ENCODE peak calls at places on chromosomes 16 and 17, in four cellular contexts. Y is A549, K is lower lobe of right lung, S is fibroblast of lung. X is an unnamed sample.
A peak's percentile ranks its signal among the peaks of the same experiment; 100 is the strongest.

GRCh38 chr17:142102-142661 is 4.8 kb downstream of the SCGB1C2 start:
- DNase-seq in Y (peak; percentile 49), S (no peak), K (peak; percentile 48), X (peak; percentile 39)

GRCh38 chr16:20774703-20775362 is 11.0 kb downstream of the ACSM3 start:
- DNase-seq in Y (peak; percentile 64), S (peak; percentile 49), K (peak; percentile 86), X (no peak)

GRCh38 chr16:1054660-1055556 is 17.6 kb upstream of the SSTR5 start:
- DNase-seq in Y (peak; percentile 77), K (peak; percentile 60), S (peak; percentile 42), X (peak; percentile 76)

GRCh38 chr16:9092963-9093477 is 1.6 kb downstream of the HAPSTR1 start:
- DNase-seq in Y (no peak), S (no peak), K (peak; percentile 54), X (no peak)

GRCh38 chr16:67726106-67727034 is 7.3 kb upstream of the GFOD2 start:
- DNase-seq in K (no peak), Y (no peak), S (no peak), X (no peak)

GRCh38 chr16:53558665-53559064 is 55.7 kb upstream of the AKTIP start:
- DNase-seq in S (no peak), K (no peak), Y (no peak), X (no peak)

GRCh38 chr17:46008591-46008990 is 9.5 kb downstream of the STH start:
- DNase-seq in Y (no peak), K (no peak), S (no peak), X (no peak)

GRCh38 chr16:12092347-12092882 is 115.9 kb downstream of the SNX29 start:
- DNase-seq in K (peak; percentile 20), S (peak; percentile 90), Y (no peak), X (no peak)

GRCh38 chr17:17445296-17445924 is 31.4 kb upstream of the MED9 start:
- DNase-seq in Y (peak; percentile 19), K (no peak), S (no peak), X (no peak)

GRCh38 chr17:75124041-75124818 is 7.3 kb downstream of the NT5C start:
- DNase-seq in Y (peak; percentile 99), S (peak; percentile 65), K (peak; percentile 78), X (peak; percentile 25)

GRCh38 chr17:68195667-68196393 is 52.0 kb upstream of the AMZ2 start:
- DNase-seq in K (peak; percentile 54), Y (no peak), S (no peak), X (no peak)

GRCh38 chr16:2782583-2783351 is 4.6 kb downstream of the PRSS33 start:
- DNase-seq in S (no peak), Y (no peak), K (no peak), X (no peak)
- TF ChIP-seq CTCF in S (no peak), Y (no peak), K (no peak), X (no peak)

GRCh38 chr17:64343833-64344637 is 46.6 kb downstream of the PECAM1 start:
- DNase-seq in S (peak; percentile 91), K (peak; percentile 82), Y (peak; percentile 28), X (peak; percentile 62)

GRCh38 chr17:64343071-64343774 is 47.4 kb downstream of the PECAM1 start:
- DNase-seq in Y (no peak), S (no peak), K (no peak), X (no peak)

GRCh38 chr17:64349949-64350348 is 40.7 kb downstream of the PECAM1 start:
- DNase-seq in K (no peak), S (no peak), Y (no peak), X (no peak)

GRCh38 chr17:64348666-64349065 is 42.0 kb downstream of the PECAM1 start:
- DNase-seq in K (no peak), S (no peak), Y (no peak), X (no peak)

GRCh38 chr17:64345691-64346376 is 44.8 kb downstream of the PECAM1 start:
- DNase-seq in S (no peak), Y (no peak), K (no peak), X (no peak)
- H3K27ac ChIP-seq in S (no peak overlapping the region), Y (no peak overlapping the region), K (peak overlapping the region; percentile 75), X (no peak overlapping the region)

GRCh38 chr16:51124896-51125295 is 26.2 kb downstream of the SALL1 start:
- DNase-seq in S (no peak), Y (no peak), K (no peak), X (no peak)
- TF ChIP-seq CTCF in S (no peak), Y (no peak), K (no peak), X (no peak)

GRCh38 chr17:78865682-78866390 is 25.2 kb upstream of the USP36 start:
- DNase-seq in Y (peak; percentile 77), K (peak; percentile 80), S (peak; percentile 90), X (peak; percentile 84)
- H3K27ac ChIP-seq in Y (peak overlapping the region; percentile 71), K (no peak overlapping the region), S (peak overlapping the region; percentile 23), X (peak overlapping the region; percentile 82)

DNA sequence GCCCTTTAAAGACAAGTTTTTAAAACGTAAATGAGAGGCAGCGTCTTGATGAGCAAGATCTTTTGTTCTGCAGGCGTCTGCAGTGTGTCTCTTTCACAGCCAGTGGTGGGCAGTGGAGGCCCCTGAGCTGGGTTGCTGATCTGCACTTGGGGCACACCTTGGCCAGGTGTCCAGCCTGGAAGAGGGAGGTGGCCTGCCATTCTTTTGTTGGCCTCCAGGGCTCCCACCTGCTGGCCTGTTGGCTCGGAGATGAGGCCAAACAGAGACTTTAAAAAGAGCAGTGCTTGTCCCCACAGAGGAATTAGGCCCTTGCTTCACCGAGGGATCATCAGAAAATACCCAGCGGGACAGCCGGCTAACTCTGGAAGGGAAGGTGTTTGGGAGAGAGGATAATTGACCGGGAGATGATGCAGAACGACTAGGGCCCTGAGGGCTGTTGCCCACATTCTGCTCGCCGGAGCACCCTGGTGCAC is 145.9 kb upstream of the PLCG2 start:
- DNase-seq in K (no peak), Y (no peak), S (no peak), X (no peak)
- TF ChIP-seq CTCF in K (no peak), Y (no peak), S (no peak), X (no peak)

DNA sequence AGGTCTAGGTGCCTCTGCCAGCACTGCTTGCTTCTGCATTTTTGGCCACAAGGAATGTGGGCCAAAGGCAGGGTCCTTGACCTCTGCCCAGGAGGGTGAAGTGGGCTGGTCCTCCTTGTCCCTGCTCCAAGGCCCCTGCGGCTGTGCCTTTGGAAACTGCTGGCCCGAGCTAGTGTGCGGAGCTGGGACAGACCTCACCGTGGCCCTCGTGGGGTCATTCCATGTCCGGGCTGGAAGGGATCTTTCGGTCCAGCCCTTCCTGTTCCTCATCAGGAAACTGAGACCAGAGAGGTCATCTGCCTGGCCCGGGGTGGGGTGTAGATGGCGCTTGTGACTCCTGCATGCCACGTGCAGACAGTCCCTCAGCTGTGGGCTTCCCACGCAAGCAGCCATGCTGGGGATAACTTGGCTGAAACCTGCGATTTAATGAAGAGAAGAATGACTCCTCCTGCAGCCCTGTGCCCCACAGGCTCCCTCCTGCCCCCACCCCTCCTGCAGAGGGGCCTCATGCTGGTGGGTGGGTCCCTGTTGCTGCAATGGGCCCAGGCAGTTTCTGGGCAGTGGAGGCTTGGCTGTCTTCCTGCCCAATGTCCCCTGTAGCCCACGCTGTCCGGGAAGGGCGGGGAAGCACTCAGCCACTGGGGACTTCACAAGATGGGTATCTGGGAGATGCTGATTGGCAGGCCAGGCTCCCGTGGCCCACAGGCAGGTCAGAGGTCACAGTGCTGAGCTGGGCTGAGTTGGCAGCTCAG is 245.2 kb downstream of the SEC14L1 start:
- DNase-seq in S (peak; percentile 75), Y (no peak), K (peak; percentile 73), X (no peak)
- H3K27ac ChIP-seq in S (peak overlapping the region; percentile 65), Y (peak overlapping the region; percentile 74), K (peak overlapping the region; percentile 77), X (no peak overlapping the region)

DNA sequence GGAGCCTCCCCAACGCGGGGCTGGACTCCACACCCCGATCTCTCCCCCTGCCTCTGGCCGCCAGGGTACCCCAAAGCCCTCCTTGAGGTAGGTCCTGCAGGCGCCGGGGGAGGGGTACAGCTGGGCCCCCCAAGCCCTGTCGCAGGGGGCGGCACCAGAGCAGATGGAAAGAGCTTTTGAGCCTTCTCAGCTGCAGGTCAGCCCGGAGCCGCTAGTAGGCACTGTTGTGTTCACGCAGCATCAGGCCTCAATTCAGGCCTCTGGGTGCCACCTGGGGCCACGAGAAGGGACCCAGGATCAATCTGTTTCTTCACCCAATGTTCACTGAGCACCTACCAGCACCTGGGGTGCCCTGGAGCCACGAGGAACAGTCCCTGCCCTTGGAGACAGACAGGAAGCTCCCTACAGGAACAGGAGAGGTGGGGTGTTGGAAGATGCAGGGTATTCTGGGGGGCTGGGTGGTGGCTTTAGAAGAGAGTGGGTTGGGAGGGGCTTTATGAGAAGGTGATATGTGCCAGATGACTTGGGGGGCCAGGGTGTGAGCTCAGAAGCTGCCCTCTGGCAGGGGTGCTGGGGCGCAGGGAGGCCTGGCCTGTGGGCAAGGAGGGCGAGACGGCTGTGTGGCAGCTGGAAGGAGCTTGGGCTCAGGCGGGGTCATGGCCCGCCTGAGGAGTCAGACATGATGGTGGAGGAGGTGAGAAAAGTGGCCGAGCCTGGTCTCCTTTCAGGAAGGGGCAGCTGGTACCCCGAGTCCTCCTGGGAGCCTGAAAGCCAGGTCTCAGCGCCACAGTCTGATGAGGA is 122.0 kb upstream of the GSE1 start:
- DNase-seq in Y (peak; percentile 63), K (no peak), S (no peak), X (no peak)
- TF ChIP-seq CTCF in Y (peak; percentile 84), K (peak; percentile 51), S (no peak), X (no peak)

DNA sequence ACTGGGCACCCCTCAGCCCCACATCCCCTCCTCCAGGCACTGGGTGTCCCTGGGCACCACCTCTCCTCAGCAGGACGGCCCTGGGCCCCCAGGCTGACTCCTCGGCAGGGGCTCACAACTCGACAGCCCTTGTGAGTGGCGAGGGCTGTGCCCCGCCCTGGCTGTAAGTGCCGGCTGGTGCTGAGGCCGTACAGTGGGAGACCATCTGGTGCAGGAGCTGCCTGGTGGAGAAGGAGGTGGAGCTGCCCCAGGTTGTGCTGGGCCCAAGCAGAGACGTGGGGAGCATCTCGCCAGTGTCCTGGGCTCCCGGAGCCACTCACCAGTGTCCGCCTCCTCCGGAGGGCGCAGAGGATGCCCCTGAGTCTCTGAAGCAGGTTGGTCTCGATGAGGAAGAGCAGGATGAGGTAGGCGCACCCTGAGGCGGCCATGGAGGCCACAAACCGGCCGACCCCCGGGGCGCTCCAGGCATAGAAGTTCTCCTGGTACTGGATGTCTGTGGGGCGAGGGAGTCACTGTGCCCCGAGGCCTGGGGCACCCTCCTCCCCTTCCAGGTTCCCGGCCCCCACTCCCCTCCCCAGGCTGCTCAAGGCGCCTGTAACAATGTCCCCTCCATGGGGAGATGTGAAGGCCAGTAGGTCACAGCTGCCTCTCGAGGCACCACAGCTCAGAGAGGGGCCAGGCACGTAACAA is 15.1 kb upstream of the RNPS1 start:
- DNase-seq in Y (no peak), S (no peak), K (no peak), X (peak; percentile 27)
- H3K27ac ChIP-seq in Y (no peak overlapping the region), S (no peak overlapping the region), K (no peak overlapping the region), X (no peak overlapping the region)

GRCh38 chr17:11922634-11923033 is 74.6 kb downstream of the ZNF18 start:
- DNase-seq in K (no peak), Y (no peak), S (no peak), X (no peak)
- TF ChIP-seq CTCF in K (no peak), Y (no peak), S (no peak), X (no peak)

GRCh38 chr17:36623281-36623680 is 21.9 kb downstream of the MRM1 start:
- DNase-seq in S (no peak), K (no peak), Y (no peak), X (no peak)

GRCh38 chr17:36628576-36628975 is 27.2 kb downstream of the MRM1 start:
- DNase-seq in K (no peak), Y (no peak), S (no peak), X (no peak)

GRCh38 chr17:36629252-36629847 is 28.0 kb downstream of the MRM1 start:
- DNase-seq in S (peak; percentile 65), Y (peak; percentile 90), K (peak; percentile 77), X (peak; percentile 90)

GRCh38 chr17:36627101-36627500 is 25.7 kb downstream of the MRM1 start:
- DNase-seq in S (no peak), Y (no peak), K (no peak), X (no peak)

GRCh38 chr17:36625188-36625587 is 23.8 kb downstream of the MRM1 start:
- DNase-seq in Y (no peak), K (no peak), S (no peak), X (no peak)
- H3K27ac ChIP-seq in Y (no peak overlapping the region), K (no peak overlapping the region), S (no peak overlapping the region), X (no peak overlapping the region)